ENCODE peak calls at places on chromosomes 11 and 22, in nine cellular contexts. Q, P, V, E, I, C, B, A and T are unnamed samples. For H3K9me3 and H3K36me3, the result is how much of the 10 kb centered on the place peaks cover.

GRCh38 chr22:27809226-27809625 is 7.7 kb upstream of the MN1 start:
- DNase-seq in Q (no peak), P (no peak), V (no peak), E (no peak), I (no peak), C (no peak), B (no peak), A (no peak), T (no peak)

GRCh38 chr11:33891714-33892327 is at the start of gene LMO2:
- DNase-seq in Q (no peak), P (no peak), V (peak), E (no peak), I (no peak), C (no peak), B (no peak), A (no peak), T (peak)

GRCh38 chr22:19127329-19128008 is 3.6 kb upstream of the TSSK2 start:
- DNase-seq in Q (no peak), P (no peak), V (no peak), E (no peak), I (no peak), C (no peak), B (no peak), A (no peak), T (peak)

GRCh38 chr11:82557274-82557673 is 176.4 kb downstream of the FAM181B start:
- DNase-seq in Q (no peak), P (no peak), V (no peak), E (no peak), I (peak), C (no peak), B (no peak), A (no peak), T (peak)

GRCh38 chr11:96033054-96033453 is 109.1 kb upstream of the MTMR2 start:
- DNase-seq in Q (no peak), P (no peak), V (no peak), E (no peak), I (no peak), C (no peak), B (no peak), A (no peak), T (no peak)

GRCh38 chr11:72069787-72070251 is 10.5 kb downstream of the NUMA1 start:
- DNase-seq in Q (no peak), P (peak), V (no peak), E (peak), I (peak), C (no peak), B (peak), A (no peak), T (peak)

GRCh38 chr22:17678817-17679385 is 40.3 kb downstream of the BCL2L13 start:
- DNase-seq in Q (no peak), P (no peak), V (no peak), E (no peak), I (no peak), C (no peak), B (no peak), A (no peak), T (no peak)

GRCh38 chr11:68036717-68037239 is 2.0 kb upstream of the TCIRG1 start:
- DNase-seq in Q (no peak), P (no peak), V (no peak), E (no peak), I (no peak), C (no peak), B (no peak), A (no peak), T (no peak)

DNA sequence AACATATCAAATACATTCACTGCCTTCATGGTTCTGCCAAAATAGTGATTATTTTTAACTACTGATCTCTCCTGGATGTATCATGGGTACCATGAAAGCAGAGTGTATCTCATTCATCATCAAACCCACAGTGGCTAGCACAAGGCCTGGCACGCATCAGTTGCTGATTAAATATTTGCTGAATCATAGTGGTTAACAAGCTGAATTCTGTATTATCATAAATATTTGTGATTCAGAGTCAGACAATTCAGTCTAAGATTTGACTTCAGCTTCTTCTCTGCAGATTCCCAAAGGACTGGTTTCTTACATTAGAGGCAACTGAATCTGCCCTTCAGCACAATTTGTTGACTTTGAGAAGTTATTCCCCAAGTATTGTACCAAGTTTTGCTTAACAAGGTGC is 715.8 kb upstream of the LRRC4C start:
- DNase-seq in Q (no peak), P (no peak), V (no peak), E (no peak), I (no peak), C (no peak), B (no peak), A (no peak), T (no peak)
- H3K9me3 ChIP-seq in Q (under half), P (under half), V (under half), E (under half), I (under half), C (under half), B (under half), A (under half), T (under half)

GRCh38 chr11:123683616-123684170 is 29.3 kb upstream of the SCN3B start:
- DNase-seq in Q (no peak), P (no peak), V (no peak), E (no peak), I (no peak), C (no peak), B (no peak), A (no peak), T (no peak)

GRCh38 chr11:123684601-123685000 is 30.2 kb upstream of the SCN3B start:
- DNase-seq in Q (no peak), P (no peak), V (no peak), E (no peak), I (no peak), C (no peak), B (no peak), A (no peak), T (no peak)

GRCh38 chr11:123678246-123678645 is 23.8 kb upstream of the SCN3B start:
- DNase-seq in Q (no peak), P (no peak), V (no peak), E (no peak), I (no peak), C (no peak), B (no peak), A (no peak), T (no peak)

GRCh38 chr11:123681007-123681406 is 26.6 kb upstream of the SCN3B start:
- DNase-seq in Q (no peak), P (no peak), V (no peak), E (no peak), I (no peak), C (no peak), B (no peak), A (no peak), T (no peak)

DNA sequence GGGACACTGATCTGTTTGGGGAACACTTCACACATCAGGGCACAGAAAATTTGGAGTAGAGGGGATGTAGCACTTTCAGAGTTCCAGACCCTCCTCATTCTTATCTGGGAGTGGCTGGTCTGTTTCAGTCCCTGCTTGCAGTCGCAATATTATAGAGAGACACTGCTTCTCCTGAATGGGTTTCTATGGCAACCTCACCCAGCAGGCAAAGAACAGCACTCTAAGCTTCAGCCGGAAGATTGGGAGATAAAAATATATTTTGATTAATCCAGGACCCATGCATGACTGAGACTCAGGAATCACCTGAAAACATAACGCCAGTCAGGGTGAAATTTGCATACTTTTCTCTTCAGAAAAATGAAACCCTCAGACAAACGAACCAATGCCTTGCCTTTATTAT is 28.6 kb upstream of the SCN3B start:
- DNase-seq in Q (no peak), P (no peak), V (no peak), E (no peak), I (no peak), C (no peak), B (no peak), A (no peak), T (no peak)
- H3K36me3 ChIP-seq in Q (under half), P (under half), V (under half), E (under half), I (under half), C (under half), B (under half), A (under half), T (under half)

DNA sequence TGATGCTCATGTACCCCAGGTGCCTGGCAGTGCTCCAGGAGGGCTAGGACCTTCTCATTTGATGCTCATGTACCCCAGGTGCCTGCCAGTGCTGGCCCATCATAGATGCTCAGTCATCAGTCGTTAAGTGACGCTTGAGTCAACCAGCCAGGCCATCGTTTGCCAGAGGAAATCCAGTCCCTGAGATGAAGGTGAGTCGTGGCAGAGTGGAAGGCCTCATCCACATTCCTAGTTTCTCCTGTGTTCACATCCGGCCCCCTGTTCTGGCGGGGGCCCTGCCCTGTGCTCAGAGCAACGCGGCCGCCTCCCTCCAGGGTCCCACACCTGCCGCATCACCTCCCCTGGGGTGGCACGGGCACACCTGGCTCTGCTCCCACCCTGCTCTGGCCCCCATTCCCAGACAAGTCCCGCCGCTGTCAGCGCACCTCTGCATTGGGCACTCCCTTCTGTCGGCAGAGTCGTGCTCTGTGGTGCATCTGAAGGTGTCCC is 279.9 kb downstream of the BRD1 start:
- DNase-seq in Q (no peak), P (no peak), V (no peak), E (no peak), I (no peak), C (no peak), B (no peak), A (no peak), T (no peak)
- H3K9me3 ChIP-seq in Q (under half), P (under half), V (under half), E (under half), I (under half), C (under half), B (under half), A (under half), T (under half)

GRCh38 chr22:42872821-42873220 is 15.7 kb upstream of the ARFGAP3 start:
- DNase-seq in Q (no peak), P (no peak), V (no peak), E (no peak), I (no peak), C (no peak), B (no peak), A (no peak), T (no peak)
- H3K36me3 ChIP-seq in Q (under half), P (under half), V (under half), E (under half), I (under half), C (half or more), B (under half), A (under half), T (under half)

GRCh38 chr22:49303781-49304461 is 523.8 kb downstream of the BRD1 start:
- DNase-seq in Q (no peak), P (no peak), V (no peak), E (no peak), I (no peak), C (no peak), B (no peak), A (no peak), T (no peak)
- H3K9me3 ChIP-seq in Q (under half), P (under half), V (under half), E (under half), I (under half), C (under half), B (under half), A (under half), T (under half)

GRCh38 chr22:20877715-20878114 is 18.9 kb downstream of the SNAP29 start:
- DNase-seq in Q (no peak), P (no peak), V (no peak), E (no peak), I (no peak), C (no peak), B (no peak), A (no peak), T (no peak)
- H3K36me3 ChIP-seq in Q (under half), P (under half), V (under half), E (under half), I (under half), C (under half), B (under half), A (under half), T (under half)

GRCh38 chr22:48082284-48082683 is 1319.8 kb downstream of the TBC1D22A start:
- DNase-seq in Q (no peak), P (no peak), V (no peak), E (no peak), I (no peak), C (no peak), B (no peak), A (no peak), T (no peak)

GRCh38 chr22:48084749-48085090 is 1322.3 kb downstream of the TBC1D22A start:
- DNase-seq in Q (no peak), P (no peak), V (no peak), E (no peak), I (no peak), C (no peak), B (no peak), A (no peak), T (no peak)

GRCh38 chr22:48084041-48084748 is 1321.7 kb downstream of the TBC1D22A start:
- DNase-seq in Q (no peak), P (no peak), V (no peak), E (no peak), I (no peak), C (no peak), B (no peak), A (no peak), T (no peak)

GRCh38 chr22:48081281-48081680 is 1318.8 kb downstream of the TBC1D22A start:
- DNase-seq in Q (no peak), P (no peak), V (no peak), E (no peak), I (no peak), C (no peak), B (no peak), A (no peak), T (no peak)

DNA sequence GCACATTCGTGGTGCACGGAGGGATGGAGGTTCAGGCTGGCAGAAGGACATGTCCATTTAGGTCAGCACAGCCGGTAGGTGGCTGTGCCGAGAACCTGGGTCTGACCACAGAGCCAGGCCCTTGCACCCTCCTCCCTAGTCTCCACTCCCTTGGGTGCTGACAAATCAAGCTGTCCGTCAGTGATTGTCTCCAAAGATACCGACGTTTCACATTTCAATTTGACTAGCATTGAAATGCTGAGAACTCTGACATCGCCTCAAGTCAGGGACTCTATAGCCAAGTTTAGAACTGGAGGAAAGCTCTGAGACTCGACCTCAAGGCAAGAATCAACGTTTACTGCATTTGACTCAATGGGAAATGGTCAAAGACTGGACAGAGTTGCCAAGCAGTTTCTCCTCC is 1321.1 kb downstream of the TBC1D22A start:
- DNase-seq in Q (no peak), P (no peak), V (no peak), E (no peak), I (no peak), C (no peak), B (no peak), A (no peak), T (no peak)
- H3K9me3 ChIP-seq in Q (under half), P (under half), V (under half), E (under half), I (under half), C (under half), B (under half), A (under half), T (under half)

GRCh38 chr11:119671561-119672015 is 57.4 kb downstream of the NECTIN1 start:
- DNase-seq in Q (no peak), P (peak), V (no peak), E (no peak), I (no peak), C (no peak), B (no peak), A (no peak), T (peak)
- H3K36me3 ChIP-seq in Q (under half), P (under half), V (under half), E (under half), I (under half), C (under half), B (under half), A (under half), T (under half)

GRCh38 chr22:47996446-47996857 is 1234.0 kb downstream of the TBC1D22A start:
- DNase-seq in Q (no peak), P (no peak), V (no peak), E (no peak), I (no peak), C (no peak), B (no peak), A (no peak), T (no peak)
- H3K9me3 ChIP-seq in Q (under half), P (under half), V (under half), E (under half), I (under half), C (under half), B (under half), A (under half), T (under half)

GRCh38 chr11:94455861-94456260 is 37.8 kb downstream of the MRE11 start:
- DNase-seq in Q (no peak), P (no peak), V (no peak), E (no peak), I (no peak), C (no peak), B (peak), A (no peak), T (no peak)
- H3K36me3 ChIP-seq in Q (under half), P (under half), V (under half), E (under half), I (under half), C (under half), B (under half), A (under half), T (under half)